ENCODE peak calls at places on chromosomes 12 and 14, in five cellular contexts. X, N, C, P and A are unnamed samples.

GRCh38 chr12:12704593-12705230 is 8.7 kb upstream of the GPR19 start:
- DNase-seq in P (no peak), C (peak), X (no peak), N (peak), A (peak)

GRCh38 chr14:102835959-102836358 is 58.7 kb downstream of the TRAF3 start:
- DNase-seq in X (no peak), C (no peak), N (no peak), P (no peak), A (no peak)

GRCh38 chr12:95763809-95764253 is 26.7 kb downstream of the NTN4 start:
- DNase-seq in N (peak), X (peak), C (peak), P (no peak), A (no peak)

GRCh38 chr12:126493366-126494108 is 1428.3 kb downstream of the AACS start:
- DNase-seq in P (no peak), N (no peak), X (no peak), C (no peak), A (no peak)

GRCh38 chr14:36659010-36659821 is 2.4 kb upstream of the PAX9 start:
- DNase-seq in C (no peak), P (no peak), X (no peak), N (no peak), A (no peak)

GRCh38 chr12:6946033-6946919 is 2.5 kb downstream of the C12orf57 start:
- DNase-seq in P (peak), C (no peak), N (no peak), X (peak), A (peak)

GRCh38 chr12:74620932-74621331 is 83.3 kb downstream of the ATXN7L3B start:
- DNase-seq in N (no peak), C (no peak), P (no peak), X (no peak), A (no peak)

GRCh38 chr14:33938131-33938949 is 12.5 kb downstream of the EGLN3 start:
- DNase-seq in C (no peak), X (peak), N (no peak), P (no peak), A (no peak)

GRCh38 chr12:124852329-124852831 is 11.3 kb downstream of the SCARB1 start:
- DNase-seq in N (no peak), P (peak), X (no peak), C (peak), A (no peak)

GRCh38 chr12:43795716-43796282 is 10.3 kb downstream of the TWF1 start:
- DNase-seq in C (peak), P (no peak), N (no peak), X (no peak), A (no peak)

GRCh38 chr14:49506650-49507049 is 79.5 kb downstream of the RPS29 start:
- DNase-seq in P (no peak), C (no peak), N (no peak), X (no peak), A (no peak)

GRCh38 chr12:110689601-110690430 is 901 bp upstream of the HVCN1 start:
- DNase-seq in C (peak), P (no peak), N (no peak), X (peak), A (peak)

GRCh38 chr12:65306603-65307501 is 28.4 kb downstream of the MSRB3 start:
- DNase-seq in P (no peak), X (peak), C (peak), N (no peak), A (peak)

GRCh38 chr12:4118601-4119156 is 154.9 kb upstream of the CCND2 start:
- DNase-seq in C (no peak), P (no peak), X (no peak), N (no peak), A (no peak)

GRCh38 chr12:25500651-25501050 is 52.4 kb downstream of the LMNTD1 start:
- DNase-seq in P (no peak), X (no peak), C (no peak), N (no peak), A (no peak)

GRCh38 chr14:67446371-67447032 is 34.5 kb upstream of the PLEK2 start:
- DNase-seq in X (no peak), P (no peak), N (no peak), C (no peak), A (no peak)

GRCh38 chr12:71124833-71125460 is 32.9 kb downstream of the TSPAN8 start:
- DNase-seq in N (no peak), P (no peak), X (no peak), C (no peak), A (no peak)

GRCh38 chr12:71125949-71126348 is 31.9 kb downstream of the TSPAN8 start:
- DNase-seq in N (no peak), X (no peak), C (no peak), P (no peak), A (no peak)

GRCh38 chr12:71129364-71129763 is 28.4 kb downstream of the TSPAN8 start:
- DNase-seq in P (no peak), N (no peak), C (no peak), X (no peak), A (no peak)

GRCh38 chr12:71128191-71128590 is 29.6 kb downstream of the TSPAN8 start:
- DNase-seq in X (no peak), C (peak), P (no peak), N (no peak), A (no peak)

DNA sequence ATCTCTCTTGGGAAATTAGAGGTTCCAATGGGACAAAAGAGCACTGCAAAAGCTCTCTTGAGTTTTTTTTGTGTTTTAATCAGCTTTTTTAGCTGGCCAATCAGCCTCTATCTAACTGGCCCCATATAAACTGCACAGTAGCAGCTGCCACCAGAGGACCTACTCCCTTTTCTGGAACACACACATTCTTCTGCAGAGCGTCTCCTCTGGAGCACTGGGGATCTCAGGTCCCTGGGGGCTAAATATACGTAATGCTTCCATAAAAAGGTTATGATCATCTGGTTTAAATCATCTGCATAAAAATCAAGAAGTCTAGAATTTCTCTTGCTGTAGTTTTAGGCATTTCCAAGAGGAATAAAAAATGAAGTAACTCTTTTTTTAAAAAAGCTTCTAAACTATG is 32.3 kb downstream of the TSPAN8 start:
- DNase-seq in C (peak), X (no peak), N (no peak), P (no peak), A (no peak)
- TF ChIP-seq CTCF in C (peak), X (no peak), N (no peak), P (no peak), A (no peak)

DNA sequence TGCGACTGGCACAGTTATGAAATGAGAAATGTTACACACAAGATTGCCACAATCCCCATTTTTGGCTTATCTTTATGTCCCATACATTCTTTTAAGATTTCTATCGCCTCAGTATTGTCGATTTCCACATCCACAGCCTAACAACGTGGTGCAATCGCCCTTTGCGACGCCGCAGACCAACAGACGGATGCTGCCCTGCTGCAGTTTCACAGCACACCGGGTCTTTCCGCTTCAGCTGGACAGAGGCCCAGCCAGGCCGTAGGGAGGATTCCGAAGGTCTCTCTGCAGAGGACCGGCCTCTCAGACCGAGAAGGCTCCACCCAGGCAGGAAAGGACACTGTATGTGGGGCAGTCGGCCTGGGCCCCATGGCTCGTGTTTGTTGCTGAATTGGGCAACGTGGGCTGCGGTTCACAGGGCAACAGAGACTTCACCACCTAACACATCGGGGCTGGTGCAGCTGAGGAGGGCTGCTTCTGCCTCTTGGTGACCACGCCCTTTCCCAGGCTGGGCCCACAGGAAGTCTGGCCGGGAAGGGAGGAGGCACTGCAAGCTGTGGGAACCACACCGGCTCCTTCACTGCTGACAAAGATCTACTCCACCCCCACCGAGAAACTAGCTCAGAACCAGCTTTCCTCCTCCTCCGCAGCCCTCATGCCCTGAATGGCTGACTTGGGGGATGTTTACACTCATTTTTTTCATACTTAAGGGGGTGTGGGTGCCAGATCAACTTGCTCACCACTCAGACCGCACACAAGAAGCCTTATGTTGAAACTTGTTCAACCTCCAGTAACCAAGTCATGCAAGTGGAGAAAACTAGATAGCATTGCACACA is 32.9 kb upstream of the MDM1 start:
- DNase-seq in N (peak), P (peak), C (peak), X (peak), A (peak)
- H3K4me3 ChIP-seq in N (no peak), P (peak), C (peak), X (peak), A (peak)

GRCh38 chr14:53152627-53152908 is 555 bp downstream of the DDHD1 start:
- DNase-seq in N (no peak), P (no peak), X (no peak), C (peak), A (no peak)

GRCh38 chr14:53151523-53151866 is 1.6 kb downstream of the DDHD1 start:
- DNase-seq in P (no peak), N (no peak), X (no peak), C (no peak), A (no peak)

GRCh38 chr14:53153702-53154112 is 584 bp upstream of the DDHD1 start:
- DNase-seq in X (no peak), N (no peak), P (no peak), C (no peak), A (no peak)

GRCh38 chr14:53152909-53153701 is at the start of gene DDHD1:
- DNase-seq in X (peak), N (no peak), P (peak), C (peak), A (peak)

GRCh38 chr14:53151867-53152626 is 1.1 kb downstream of the DDHD1 start:
- DNase-seq in C (peak), X (peak), P (peak), N (no peak), A (peak)
- TF ChIP-seq CTCF in C (peak), X (no peak), P (peak), N (peak), A (no peak)

GRCh38 chr12:120614873-120615272 is 25.6 kb upstream of the CABP1 start:
- DNase-seq in P (no peak), X (no peak), C (no peak), N (no peak), A (no peak)

GRCh38 chr12:120620624-120621023 is 19.8 kb upstream of the CABP1 start:
- DNase-seq in N (peak), P (no peak), X (no peak), C (no peak), A (no peak)

DNA sequence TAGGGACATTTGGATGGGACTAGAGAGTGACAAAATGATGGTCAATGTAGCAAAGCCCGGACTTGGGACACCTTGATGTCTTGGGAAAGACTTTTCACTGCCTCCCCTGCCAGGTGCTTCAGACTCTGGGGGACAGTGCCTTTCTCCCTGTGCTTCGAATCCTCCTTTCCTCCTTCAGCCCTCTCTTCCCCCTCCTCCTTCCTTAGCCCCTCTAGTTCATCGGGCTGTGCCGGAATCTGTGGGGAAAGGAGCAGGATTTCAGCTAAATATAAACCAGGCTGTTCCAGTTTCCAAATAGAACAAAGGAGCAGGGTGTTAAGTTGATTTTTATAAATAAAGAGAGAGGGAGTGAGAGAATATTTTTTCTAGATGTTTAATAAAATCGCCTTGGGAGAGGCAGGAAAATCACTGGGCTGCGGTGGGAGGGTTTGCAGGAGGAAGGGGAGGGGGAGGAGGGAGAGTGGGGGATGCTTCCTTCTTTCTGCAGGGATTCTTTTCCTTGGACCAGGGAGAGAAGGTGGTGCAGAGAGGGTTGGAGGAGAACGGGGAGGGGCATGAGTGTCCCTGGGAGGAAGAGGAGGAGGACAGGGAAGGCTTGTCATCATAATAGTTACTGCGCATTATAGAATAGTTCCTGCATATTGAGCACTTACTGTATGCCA is 21.3 kb upstream of the CABP1 start:
- DNase-seq in P (no peak), C (no peak), N (no peak), X (no peak), A (no peak)
- H3K4me3 ChIP-seq in P (no peak), C (no peak), N (no peak), X (no peak), A (no peak)

DNA sequence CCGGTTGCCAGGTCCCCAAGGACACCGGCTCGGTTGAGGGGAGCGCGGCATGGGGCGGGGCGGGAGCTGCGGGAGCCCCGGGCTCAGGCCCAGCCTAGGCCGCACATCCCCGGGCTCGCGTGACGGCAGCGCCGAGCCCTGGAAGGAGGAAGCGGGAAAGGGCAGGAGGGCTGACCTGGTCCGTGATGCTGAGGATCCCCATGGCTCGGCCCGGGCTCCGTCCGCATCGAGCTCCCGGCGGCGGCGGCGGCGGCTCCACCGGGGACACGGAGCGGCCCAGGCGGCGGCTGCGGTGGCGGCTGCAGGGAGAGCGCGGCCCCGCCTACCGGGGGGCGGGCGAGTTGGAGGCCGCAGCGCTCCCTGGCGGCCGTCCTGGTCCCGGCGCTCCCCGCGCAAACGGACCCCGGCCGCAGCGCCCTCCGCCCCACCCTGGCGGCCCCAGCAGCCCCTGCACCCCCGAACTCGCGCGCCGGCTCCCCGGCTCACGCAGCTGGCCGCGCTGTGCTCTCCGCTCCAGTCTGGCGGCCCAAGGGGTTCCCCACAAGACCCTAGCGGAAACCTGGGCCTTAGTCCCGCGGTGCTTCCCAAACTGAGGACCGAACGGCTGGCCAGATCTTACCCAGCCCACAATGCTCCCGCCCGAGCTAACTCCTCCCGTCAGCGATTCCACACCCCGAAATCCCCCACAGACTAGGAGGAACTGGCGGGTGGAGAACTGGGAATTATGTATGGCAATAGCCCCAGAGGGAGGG is at the start of gene ANKRD52:
- DNase-seq in P (peak), X (peak), N (no peak), C (peak), A (peak)
- TF ChIP-seq CTCF in P (peak), X (peak), N (no peak), C (peak), A (peak)

GRCh38 chr14:105659935-105660527 is 133.6 kb downstream of the TMEM121 start:
- DNase-seq in X (no peak), C (no peak), P (no peak), N (no peak), A (no peak)
- H3K4me3 ChIP-seq in X (no peak), C (no peak), P (no peak), N (no peak), A (no peak)

GRCh38 chr14:77124345-77125274 is 17.0 kb downstream of the ZDHHC22 start:
- DNase-seq in N (no peak), P (peak), C (peak), X (peak), A (peak)
- TF ChIP-seq CTCF in N (no peak), P (peak), C (peak), X (peak), A (peak)

DNA sequence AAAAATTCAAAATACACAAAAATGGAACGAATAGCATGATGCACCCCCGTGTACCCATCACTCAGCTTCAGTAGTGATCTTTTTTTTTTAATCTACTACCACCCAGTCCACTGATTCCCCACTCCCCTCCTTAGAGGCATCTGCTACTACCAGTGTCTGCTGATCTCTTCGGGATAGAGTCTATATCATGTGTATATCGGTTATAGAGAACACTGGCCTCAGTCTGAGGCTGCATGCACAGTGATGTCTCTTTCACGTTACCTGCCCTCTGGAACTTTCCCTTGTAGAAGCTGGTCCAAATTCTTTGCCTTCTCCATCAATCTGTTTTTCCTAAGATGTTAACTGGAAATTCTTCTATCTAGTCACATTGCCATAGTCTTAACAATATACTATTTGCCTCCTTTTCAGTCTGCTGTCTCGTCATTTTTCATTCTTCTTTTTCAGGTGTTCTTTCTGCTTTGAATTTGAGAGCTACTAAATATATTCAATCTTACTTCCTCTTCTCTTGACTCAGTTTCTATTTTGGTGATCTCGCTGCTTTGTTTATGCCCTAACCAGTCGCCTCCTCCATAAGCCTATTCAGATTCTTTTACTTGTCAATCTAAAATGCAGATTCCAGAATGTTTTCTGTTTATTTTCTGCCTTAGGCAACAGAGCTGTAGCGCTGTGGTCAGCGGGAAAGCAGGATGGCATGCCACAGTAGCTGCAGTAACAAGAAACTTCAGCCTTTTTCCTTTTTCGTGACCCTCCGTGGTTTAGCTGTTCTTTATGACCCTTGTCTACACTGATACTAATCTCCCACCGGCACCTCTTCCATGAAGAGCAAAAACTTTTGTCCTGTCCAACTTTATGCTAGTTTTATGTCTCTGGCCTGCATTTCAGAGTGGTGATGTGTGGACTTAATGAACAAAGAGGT is 67.0 kb downstream of the FBXW8 start:
- DNase-seq in N (no peak), X (no peak), P (no peak), C (peak), A (peak)
- H3K4me3 ChIP-seq in N (no peak), X (no peak), P (no peak), C (no peak), A (no peak)

GRCh38 chr14:63493246-63493645 is 49.9 kb downstream of the PPP2R5E start:
- DNase-seq in C (peak), P (no peak), X (no peak), N (no peak), A (peak)
- TF ChIP-seq CTCF in C (peak), P (no peak), X (no peak), N (peak), A (no peak)

GRCh38 chr14:99237288-99237687 is 34.7 kb downstream of the BCL11B start:
- DNase-seq in C (no peak), P (no peak), X (no peak), N (no peak), A (no peak)

GRCh38 chr14:99234982-99235491 is 37.0 kb downstream of the BCL11B start:
- DNase-seq in P (no peak), C (no peak), X (no peak), N (no peak), A (no peak)

GRCh38 chr14:99236386-99237133 is 35.4 kb downstream of the BCL11B start:
- DNase-seq in P (no peak), N (no peak), X (no peak), C (no peak), A (no peak)

GRCh38 chr14:99234366-99234765 is 37.6 kb downstream of the BCL11B start:
- DNase-seq in C (no peak), X (no peak), P (no peak), N (no peak), A (no peak)

GRCh38 chr14:99235578-99235977 is 36.4 kb downstream of the BCL11B start:
- DNase-seq in X (no peak), P (no peak), C (no peak), N (no peak), A (no peak)
- H3K4me3 ChIP-seq in X (no peak), P (no peak), C (no peak), N (no peak), A (no peak)